ENCODE peak calls at places on chromosomes 4 and X, in seven cellular contexts. One of them, this sample, is unnamed.

GRCh38 chrX:95875661-95876060 is 809.0 kb upstream of the DIAPH2 start:
- DNase-seq in NB4: no peak
- DNase-seq in WERI-Rb-1: no peak
- DNase-seq in fibroblast of the aortic adventitia: no peak
- DNase-seq in ovary: no peak
- DNase-seq in pancreas: no peak
- DNase-seq in neural progenitor cell: no peak
- DNase-seq in this sample: no peak

GRCh38 chr4:168537556-168537955 is 40.7 kb downstream of the PALLD start:
- DNase-seq in ovary: no peak
- DNase-seq in NB4: no peak
- DNase-seq in neural progenitor cell: no peak
- DNase-seq in fibroblast of the aortic adventitia: peak; percentile 41
- DNase-seq in WERI-Rb-1: no peak
- DNase-seq in pancreas: no peak
- DNase-seq in this sample: no peak

GRCh38 chr4:158299459-158300007 is 89.2 kb downstream of the TMEM144 start:
- DNase-seq in pancreas: no peak
- DNase-seq in fibroblast of the aortic adventitia: no peak
- DNase-seq in ovary: no peak
- DNase-seq in neural progenitor cell: no peak
- DNase-seq in NB4: no peak
- DNase-seq in WERI-Rb-1: no peak
- DNase-seq in this sample: no peak

GRCh38 chrX:150688911-150689451 is 4.2 kb upstream of the MTMR1 start:
- DNase-seq in neural progenitor cell: no peak
- DNase-seq in ovary: no peak
- DNase-seq in pancreas: no peak
- DNase-seq in NB4: no peak
- DNase-seq in fibroblast of the aortic adventitia: peak; percentile 68
- DNase-seq in WERI-Rb-1: no peak
- DNase-seq in this sample: no peak

GRCh38 chr4:153257151-153257620 is 52.9 kb downstream of the TRIM2 start:
- DNase-seq in pancreas: no peak
- DNase-seq in neural progenitor cell: peak; percentile 85
- DNase-seq in fibroblast of the aortic adventitia: peak; percentile 16
- DNase-seq in WERI-Rb-1: no peak
- DNase-seq in NB4: no peak
- DNase-seq in ovary: peak; percentile 35
- DNase-seq in this sample: peak; percentile 34

GRCh38 chr4:65089666-65090065 is 580.6 kb downstream of the EPHA5 start:
- DNase-seq in fibroblast of the aortic adventitia: peak; percentile 10
- DNase-seq in NB4: peak; percentile 9
- DNase-seq in ovary: no peak
- DNase-seq in neural progenitor cell: peak; percentile 4
- DNase-seq in pancreas: no peak
- DNase-seq in WERI-Rb-1: no peak
- DNase-seq in this sample: no peak

GRCh38 chr4:162015090-162015489 is 148.7 kb downstream of the FSTL5 start:
- DNase-seq in ovary: no peak
- DNase-seq in pancreas: no peak
- DNase-seq in WERI-Rb-1: no peak
- DNase-seq in fibroblast of the aortic adventitia: no peak
- DNase-seq in NB4: peak; percentile 55
- DNase-seq in neural progenitor cell: no peak
- DNase-seq in this sample: peak; percentile 63

GRCh38 chr4:84159767-84160166 is 339.3 kb downstream of the NKX6-1 start:
- DNase-seq in ovary: no peak
- DNase-seq in fibroblast of the aortic adventitia: no peak
- DNase-seq in NB4: peak; percentile 4
- DNase-seq in WERI-Rb-1: peak; percentile 37
- DNase-seq in neural progenitor cell: peak; percentile 79
- DNase-seq in pancreas: no peak
- DNase-seq in this sample: no peak

GRCh38 chr4:164772076-164772475 is 18.1 kb downstream of the SMIM31 start:
- DNase-seq in NB4: no peak
- DNase-seq in neural progenitor cell: no peak
- DNase-seq in fibroblast of the aortic adventitia: no peak
- DNase-seq in ovary: no peak
- DNase-seq in WERI-Rb-1: no peak
- DNase-seq in pancreas: no peak
- DNase-seq in this sample: no peak

GRCh38 chr4:139860435-139861024 is 194.9 kb downstream of the MGST2 start:
- DNase-seq in neural progenitor cell: no peak
- DNase-seq in NB4: no peak
- DNase-seq in fibroblast of the aortic adventitia: no peak
- DNase-seq in pancreas: no peak
- DNase-seq in WERI-Rb-1: no peak
- DNase-seq in ovary: no peak
- DNase-seq in this sample: no peak

GRCh38 chr4:127709456-127709855 is 20.7 kb upstream of the SLC25A31 start:
- DNase-seq in pancreas: no peak
- DNase-seq in neural progenitor cell: no peak
- DNase-seq in NB4: no peak
- DNase-seq in ovary: no peak
- DNase-seq in fibroblast of the aortic adventitia: peak; percentile 12
- DNase-seq in WERI-Rb-1: no peak
- DNase-seq in this sample: no peak

GRCh38 chrX:116170444-116170843 is at the start of gene AGTR2:
- DNase-seq in fibroblast of the aortic adventitia: no peak
- DNase-seq in neural progenitor cell: no peak
- DNase-seq in NB4: no peak
- DNase-seq in ovary: no peak
- DNase-seq in pancreas: no peak
- DNase-seq in WERI-Rb-1: no peak
- DNase-seq in this sample: no peak

GRCh38 chr4:176334066-176334465 is 14.3 kb downstream of the SPCS3 start:
- DNase-seq in neural progenitor cell: no peak
- DNase-seq in NB4: no peak
- DNase-seq in WERI-Rb-1: no peak
- DNase-seq in fibroblast of the aortic adventitia: no peak
- DNase-seq in pancreas: no peak
- DNase-seq in ovary: no peak
- DNase-seq in this sample: no peak

GRCh38 chr4:160319868-160320260 is 1217.0 kb downstream of the RAPGEF2 start:
- DNase-seq in WERI-Rb-1: no peak
- DNase-seq in fibroblast of the aortic adventitia: no peak
- DNase-seq in NB4: no peak
- DNase-seq in ovary: no peak
- DNase-seq in neural progenitor cell: no peak
- DNase-seq in pancreas: no peak
- DNase-seq in this sample: no peak

GRCh38 chrX:110317820-110318663 is at the start of gene AMMECR1:
- DNase-seq in fibroblast of the aortic adventitia: peak; percentile 73
- DNase-seq in WERI-Rb-1: peak; percentile 79
- DNase-seq in pancreas: peak; percentile 85
- DNase-seq in ovary: peak; percentile 81
- DNase-seq in NB4: peak; percentile 88
- DNase-seq in neural progenitor cell: peak; percentile 92
- DNase-seq in this sample: peak; percentile 23

DNA sequence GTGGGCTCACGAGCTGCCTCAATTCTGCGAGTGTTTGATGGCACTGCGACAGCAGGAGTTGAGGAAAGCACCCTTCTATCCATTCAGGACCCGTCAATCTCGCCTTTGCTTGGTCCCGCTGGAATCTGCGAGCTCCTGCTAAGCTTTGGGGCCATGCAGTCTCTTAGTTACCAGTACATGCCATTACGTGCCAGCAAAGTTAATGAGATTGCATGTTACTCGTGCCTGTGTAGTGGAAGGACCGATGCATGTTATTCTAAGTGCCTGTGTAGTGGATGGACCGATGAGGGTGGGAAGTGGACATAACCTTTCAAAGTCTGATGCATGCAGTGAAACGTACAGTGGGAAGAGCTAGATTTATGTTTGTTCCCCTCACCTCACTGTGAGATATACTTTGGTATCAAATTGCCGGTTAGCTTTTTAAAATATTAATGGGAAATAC is 569 bp downstream of the RPS3A start:
- DNase-seq in pancreas: no peak
- DNase-seq in fibroblast of the aortic adventitia: peak; percentile 58
- DNase-seq in NB4: peak; percentile 25
- DNase-seq in neural progenitor cell: no peak
- DNase-seq in WERI-Rb-1: no peak
- DNase-seq in ovary: no peak
- DNase-seq in this sample: peak; percentile 31
- TF ChIP-seq CTCF in pancreas: no peak
- TF ChIP-seq CTCF in fibroblast of the aortic adventitia: no peak
- TF ChIP-seq CTCF in NB4: no peak
- TF ChIP-seq CTCF in neural progenitor cell: no peak
- TF ChIP-seq CTCF in WERI-Rb-1: no peak
- TF ChIP-seq CTCF in ovary: no peak
- TF ChIP-seq CTCF in this sample: no peak

GRCh38 chrX:37746951-37747350 is 32.9 kb upstream of the CYBB start:
- DNase-seq in NB4: no peak
- DNase-seq in WERI-Rb-1: no peak
- DNase-seq in neural progenitor cell: no peak
- DNase-seq in pancreas: no peak
- DNase-seq in ovary: no peak
- DNase-seq in fibroblast of the aortic adventitia: no peak
- DNase-seq in this sample: no peak
- H3K4me3 ChIP-seq in NB4: peak overlapping the region; percentile 16
- H3K4me3 ChIP-seq in WERI-Rb-1: no peak overlapping the region
- H3K4me3 ChIP-seq in neural progenitor cell: no peak overlapping the region
- H3K4me3 ChIP-seq in pancreas: no peak overlapping the region
- H3K4me3 ChIP-seq in ovary: no peak overlapping the region
- H3K4me3 ChIP-seq in fibroblast of the aortic adventitia: no peak overlapping the region
- H3K4me3 ChIP-seq in this sample: no peak overlapping the region

DNA sequence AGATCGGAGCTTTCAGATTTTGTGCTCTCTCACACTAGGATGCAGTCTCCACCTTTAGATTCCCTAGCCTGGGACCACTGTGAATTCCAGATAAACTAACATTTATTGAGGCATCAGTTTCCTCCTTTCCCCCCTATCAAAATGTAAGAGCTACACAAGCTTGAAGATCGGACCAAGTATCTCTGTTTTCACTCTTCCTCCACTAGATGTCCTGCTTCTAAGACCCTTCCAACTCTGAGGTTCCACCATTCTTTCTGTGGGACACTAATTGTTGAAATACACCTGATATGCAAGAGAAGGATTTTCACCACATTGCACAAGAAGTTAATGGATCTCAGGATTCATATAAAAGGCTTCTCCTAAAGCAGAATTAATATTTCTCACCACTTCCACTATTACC is 43.0 kb upstream of the PHOX2B start:
- DNase-seq in pancreas: no peak
- DNase-seq in ovary: no peak
- DNase-seq in NB4: peak; percentile 19
- DNase-seq in neural progenitor cell: no peak
- DNase-seq in fibroblast of the aortic adventitia: no peak
- DNase-seq in WERI-Rb-1: no peak
- DNase-seq in this sample: no peak
- TF ChIP-seq CTCF in pancreas: no peak
- TF ChIP-seq CTCF in ovary: no peak
- TF ChIP-seq CTCF in NB4: no peak
- TF ChIP-seq CTCF in neural progenitor cell: peak; percentile 21
- TF ChIP-seq CTCF in fibroblast of the aortic adventitia: no peak
- TF ChIP-seq CTCF in WERI-Rb-1: peak; percentile 9
- TF ChIP-seq CTCF in this sample: no peak

DNA sequence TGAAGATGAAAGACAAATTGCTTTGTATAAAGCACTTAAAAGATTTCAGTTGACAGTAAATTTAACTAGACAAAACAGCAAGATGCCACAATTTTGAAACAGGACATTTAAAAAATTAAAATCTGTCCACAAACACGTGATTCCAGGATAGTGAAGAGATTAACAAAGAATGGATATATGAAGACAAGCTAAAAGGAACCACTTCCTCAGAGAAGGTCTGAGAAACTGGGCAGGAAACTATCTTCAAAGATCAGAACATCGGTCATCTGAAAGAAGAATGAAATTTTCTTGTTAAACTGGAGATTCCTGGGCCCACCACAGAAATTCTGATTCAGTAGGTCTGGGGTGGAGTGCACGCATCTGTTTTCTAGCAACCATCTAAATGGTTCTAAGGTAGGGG is 1.4 kb downstream of the RWDD4 start:
- DNase-seq in neural progenitor cell: no peak
- DNase-seq in ovary: no peak
- DNase-seq in NB4: peak; percentile 7
- DNase-seq in pancreas: no peak
- DNase-seq in fibroblast of the aortic adventitia: peak; percentile 21
- DNase-seq in WERI-Rb-1: no peak
- DNase-seq in this sample: no peak
- H3K4me3 ChIP-seq in neural progenitor cell: peak overlapping the region; percentile 83
- H3K4me3 ChIP-seq in ovary: peak overlapping the region; percentile 92
- H3K4me3 ChIP-seq in NB4: peak overlapping the region; percentile 96
- H3K4me3 ChIP-seq in pancreas: peak overlapping the region; percentile 90
- H3K4me3 ChIP-seq in fibroblast of the aortic adventitia: peak overlapping the region; percentile 91
- H3K4me3 ChIP-seq in WERI-Rb-1: no peak overlapping the region
- H3K4me3 ChIP-seq in this sample: peak overlapping the region; percentile 69

GRCh38 chr4:20431422-20432014 is 179.8 kb downstream of the SLIT2 start:
- DNase-seq in pancreas: no peak
- DNase-seq in NB4: no peak
- DNase-seq in neural progenitor cell: peak; percentile 66
- DNase-seq in ovary: no peak
- DNase-seq in fibroblast of the aortic adventitia: peak; percentile 74
- DNase-seq in WERI-Rb-1: no peak
- DNase-seq in this sample: no peak
- TF ChIP-seq CTCF in pancreas: no peak
- TF ChIP-seq CTCF in NB4: no peak
- TF ChIP-seq CTCF in neural progenitor cell: peak; percentile 38
- TF ChIP-seq CTCF in ovary: no peak
- TF ChIP-seq CTCF in fibroblast of the aortic adventitia: peak; percentile 42
- TF ChIP-seq CTCF in WERI-Rb-1: no peak
- TF ChIP-seq CTCF in this sample: peak; percentile 31

DNA sequence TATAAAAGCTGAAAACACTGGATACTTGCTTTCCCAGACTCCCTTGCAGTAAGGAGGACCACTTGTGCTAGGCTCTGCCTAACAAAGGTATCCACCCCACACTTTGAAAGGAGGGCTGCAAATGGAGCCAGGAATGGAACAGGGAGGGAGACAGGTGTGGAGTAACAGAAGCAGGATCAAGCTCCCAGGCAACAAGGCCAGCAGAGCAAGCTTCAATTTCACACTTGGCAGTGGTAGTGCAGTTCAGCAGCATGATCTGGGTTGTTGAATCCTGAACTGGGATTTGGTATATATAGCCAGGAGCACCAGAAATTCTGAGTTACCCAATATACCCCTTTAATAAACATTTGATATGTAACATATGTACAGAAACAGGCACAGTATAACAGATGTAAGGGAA is 9.8 kb downstream of the LAMP2 start:
- DNase-seq in pancreas: no peak
- DNase-seq in neural progenitor cell: no peak
- DNase-seq in NB4: no peak
- DNase-seq in WERI-Rb-1: no peak
- DNase-seq in fibroblast of the aortic adventitia: no peak
- DNase-seq in ovary: no peak
- DNase-seq in this sample: no peak
- H3K4me3 ChIP-seq in pancreas: no peak overlapping the region
- H3K4me3 ChIP-seq in neural progenitor cell: no peak overlapping the region
- H3K4me3 ChIP-seq in NB4: no peak overlapping the region
- H3K4me3 ChIP-seq in WERI-Rb-1: no peak overlapping the region
- H3K4me3 ChIP-seq in fibroblast of the aortic adventitia: no peak overlapping the region
- H3K4me3 ChIP-seq in ovary: no peak overlapping the region
- H3K4me3 ChIP-seq in this sample: no peak overlapping the region